ENCODE peak calls at places on chromosome 10, in eight cellular contexts. E is HS-27A; K is body of pancreas; N is stimulated activated CD8-positive, alpha-beta memory T cell treated with anti-CD3 and anti-CD28 coated beads, Interleukin-15, amount 100 ng/mL, for 1 hour; S is SHP77; M is NCI-H1092 treated with DMSO at 0.1 percent for 48 hours; Z is SJCRH30; V is left ventricle myocardium superior. Q is an unnamed sample.

GRCh38 chr10:62805139-62806092 is 896 bp downstream of the ADO start:
- DNase-seq in K (peak), Z (peak), V (peak), E (no peak), M (peak), S (no peak), N (no peak), Q (peak)

GRCh38 chr10:119481781-119482426 is 60.6 kb downstream of the RGS10 start:
- DNase-seq in M (no peak), E (no peak), V (no peak), S (no peak), K (no peak), N (no peak), Z (no peak), Q (no peak)

GRCh38 chr10:63103971-63104409 is 29.1 kb upstream of the NRBF2 start:
- DNase-seq in N (no peak), K (no peak), S (no peak), V (no peak), E (no peak), M (no peak), Z (no peak), Q (no peak)

GRCh38 chr10:72484521-72484920 is 129.8 kb upstream of the DNAJB12 start:
- DNase-seq in V (no peak), Z (no peak), E (no peak), N (no peak), S (no peak), M (no peak), K (no peak), Q (no peak)

GRCh38 chr10:11245095-11245479 is 227.4 kb downstream of the CELF2 start:
- DNase-seq in S (no peak), E (no peak), N (no peak), Z (no peak), K (no peak), V (no peak), M (no peak), Q (no peak)

GRCh38 chr10:28984431-28984830 is 304.4 kb upstream of the LYZL1 start:
- DNase-seq in K (peak), V (peak), N (no peak), S (peak), E (peak), M (no peak), Z (peak), Q (peak)

GRCh38 chr10:79422178-79422892 is 23.1 kb downstream of the ZCCHC24 start:
- DNase-seq in N (no peak), K (no peak), E (no peak), V (peak), M (no peak), S (no peak), Z (no peak), Q (no peak)

GRCh38 chr10:86668297-86669165 is at the start of gene LDB3:
- DNase-seq in V (peak), K (peak), S (peak), E (no peak), M (peak), N (no peak), Z (peak), Q (peak)

GRCh38 chr10:123840714-123841113 is 50.9 kb downstream of the CPXM2 start:
- DNase-seq in K (no peak), V (no peak), Z (no peak), S (no peak), E (no peak), M (no peak), N (no peak), Q (no peak)

GRCh38 chr10:93402192-93402591 is 79.9 kb downstream of the MYOF start:
- DNase-seq in N (no peak), S (no peak), E (no peak), M (no peak), V (no peak), K (no peak), Z (no peak), Q (no peak)

GRCh38 chr10:95253007-95253406 is 37.8 kb downstream of the PDLIM1 start:
- DNase-seq in V (no peak), M (no peak), N (no peak), E (no peak), S (no peak), K (no peak), Z (no peak), Q (no peak)

GRCh38 chr10:108601856-108602255 is 1321.5 kb downstream of the XPNPEP1 start:
- DNase-seq in K (no peak), V (no peak), S (no peak), N (no peak), M (no peak), E (no peak), Z (no peak), Q (no peak)

GRCh38 chr10:110137142-110137545 is 70.3 kb upstream of the MXI1 start:
- DNase-seq in K (no peak), E (peak), N (no peak), Z (peak), S (peak), V (no peak), M (peak), Q (peak)

GRCh38 chr10:3741688-3742461 is 43.1 kb downstream of the KLF6 start:
- DNase-seq in N (no peak), K (no peak), M (no peak), Z (no peak), E (no peak), V (no peak), S (no peak), Q (no peak)

GRCh38 chr10:89702121-89702480 is 711 bp downstream of the KIF20B start:
- DNase-seq in K (no peak), M (no peak), S (no peak), V (no peak), E (no peak), Z (peak), N (no peak), Q (no peak)

GRCh38 chr10:7941576-7941975 is 112.9 kb upstream of the GATA3 start:
- DNase-seq in E (no peak), S (no peak), V (no peak), M (no peak), Z (no peak), N (no peak), K (no peak), Q (no peak)

GRCh38 chr10:132610071-132610701 is 72.6 kb downstream of the INPP5A start:
- DNase-seq in N (no peak), E (no peak), V (no peak), S (no peak), M (no peak), Z (no peak), K (no peak), Q (no peak)

GRCh38 chr10:132528064-132528800 is 9.4 kb upstream of the INPP5A start:
- DNase-seq in K (peak), V (peak), N (no peak), E (no peak), M (no peak), Z (no peak), S (no peak), Q (no peak)

GRCh38 chr10:290026-290725 is 154.9 kb downstream of the ZMYND11 start:
- DNase-seq in Z (no peak), V (no peak), E (no peak), M (no peak), S (no peak), K (no peak), N (no peak), Q (no peak)

GRCh38 chr10:102413053-102413705 is 5.4 kb downstream of the PSD start:
- DNase-seq in Z (peak), N (no peak), E (no peak), V (no peak), S (peak), K (no peak), M (peak), Q (peak)

GRCh38 chr10:103839867-103840746 is 15.3 kb downstream of the SH3PXD2A start:
- DNase-seq in E (no peak), N (no peak), Z (peak), S (no peak), M (peak), K (peak), V (peak), Q (peak)

GRCh38 chr10:48468866-48469511 is 135.9 kb downstream of the ARHGAP22 start:
- DNase-seq in M (no peak), E (no peak), S (no peak), V (no peak), N (no peak), K (peak), Z (no peak), Q (no peak)

GRCh38 chr10:133453516-133454203 is at the start of gene SCART1:
- DNase-seq in Z (no peak), E (no peak), N (no peak), K (no peak), M (no peak), V (no peak), S (no peak), Q (no peak)

GRCh38 chr10:90818736-90819135 is 39.1 kb downstream of the HTR7 start:
- DNase-seq in Z (no peak), E (no peak), V (no peak), K (no peak), N (no peak), M (no peak), S (no peak), Q (no peak)

GRCh38 chr10:44370731-44371248 is 14.1 kb downstream of the CXCL12 start:
- DNase-seq in V (no peak), Z (no peak), K (no peak), N (no peak), S (no peak), M (no peak), E (no peak), Q (no peak)

GRCh38 chr10:61974611-61975010 is 73.1 kb downstream of the ARID5B start:
- DNase-seq in N (no peak), V (peak), K (peak), S (peak), Z (peak), M (no peak), E (no peak), Q (peak)

GRCh38 chr10:65394898-65395297 is 1530.9 kb upstream of the LRRTM3 start:
- DNase-seq in Z (no peak), E (no peak), S (no peak), K (no peak), V (no peak), N (no peak), M (no peak), Q (no peak)

GRCh38 chr10:89115876-89116627 is 91.1 kb downstream of the CH25H start:
- DNase-seq in S (no peak), M (no peak), K (no peak), E (peak), N (no peak), Z (peak), V (no peak), Q (no peak)

GRCh38 chr10:79046991-79047874 is 21.5 kb upstream of the ZMIZ1 start:
- DNase-seq in K (no peak), M (no peak), V (no peak), Z (no peak), E (no peak), S (no peak), N (no peak), Q (no peak)

GRCh38 chr10:59580257-59580863 is 129.3 kb downstream of the SLC16A9 start:
- DNase-seq in N (no peak), V (no peak), M (peak), E (no peak), Z (no peak), K (no peak), S (no peak), Q (peak)

Q was measured in NCI-H1105 treated with DMSO at 0.1 percent for 48 hours.